ENCODE peak calls at places on chromosomes 13 and 19, in nine cellular contexts. One of them, this sample, is unnamed.

GRCh38 chr19:49058592-49058991 is 1.0 kb upstream of the CGB7 start:
- DNase-seq in posterior cingulate gyrus: no peak
- DNase-seq in kidney tubule cell: peak; percentile 21
- DNase-seq in hepatic stellate cell: no peak
- DNase-seq in HS-27A: no peak
- DNase-seq in stimulated activated CD4-positive, alpha-beta T cell treated with anti-CD3 and anti-CD28 coated beads, Interleukin-12 subunit alpha, Interleukin-12 subunit beta, amount 100 ng/mL, for 48 hours: peak; percentile 31
- DNase-seq in HEK293T: peak; percentile 35
- DNase-seq in T-helper 9 cell: no peak
- DNase-seq in astrocyte of the hippocampus: peak; percentile 69
- DNase-seq in this sample: no peak

GRCh38 chr19:40512473-40513344 is 45.9 kb downstream of the SPTBN4 start:
- DNase-seq in posterior cingulate gyrus: no peak
- DNase-seq in kidney tubule cell: no peak
- DNase-seq in hepatic stellate cell: no peak
- DNase-seq in HS-27A: no peak
- DNase-seq in stimulated activated CD4-positive, alpha-beta T cell treated with anti-CD3 and anti-CD28 coated beads, Interleukin-12 subunit alpha, Interleukin-12 subunit beta, amount 100 ng/mL, for 48 hours: no peak
- DNase-seq in HEK293T: no peak
- DNase-seq in T-helper 9 cell: no peak
- DNase-seq in astrocyte of the hippocampus: peak; percentile 64
- DNase-seq in this sample: no peak

GRCh38 chr19:48332662-48333466 is 7.5 kb downstream of the EMP3 start:
- DNase-seq in posterior cingulate gyrus: peak; percentile 93
- DNase-seq in kidney tubule cell: peak; percentile 99
- DNase-seq in hepatic stellate cell: peak; percentile 96
- DNase-seq in HS-27A: peak; percentile 96
- DNase-seq in stimulated activated CD4-positive, alpha-beta T cell treated with anti-CD3 and anti-CD28 coated beads, Interleukin-12 subunit alpha, Interleukin-12 subunit beta, amount 100 ng/mL, for 48 hours: peak; percentile 81
- DNase-seq in HEK293T: peak; percentile 82
- DNase-seq in T-helper 9 cell: peak; percentile 89
- DNase-seq in astrocyte of the hippocampus: peak; percentile 96
- DNase-seq in this sample: peak; percentile 94

GRCh38 chr19:3121821-3122511 is 13.9 kb upstream of the GNA15 start:
- DNase-seq in posterior cingulate gyrus: no peak
- DNase-seq in kidney tubule cell: no peak
- DNase-seq in hepatic stellate cell: no peak
- DNase-seq in HS-27A: no peak
- DNase-seq in stimulated activated CD4-positive, alpha-beta T cell treated with anti-CD3 and anti-CD28 coated beads, Interleukin-12 subunit alpha, Interleukin-12 subunit beta, amount 100 ng/mL, for 48 hours: no peak
- DNase-seq in HEK293T: no peak
- DNase-seq in T-helper 9 cell: no peak
- DNase-seq in astrocyte of the hippocampus: no peak
- DNase-seq in this sample: no peak

GRCh38 chr19:53844849-53845246 is 20.7 kb upstream of the NLRP12 start:
- DNase-seq in posterior cingulate gyrus: no peak
- DNase-seq in kidney tubule cell: no peak
- DNase-seq in hepatic stellate cell: no peak
- DNase-seq in HS-27A: no peak
- DNase-seq in stimulated activated CD4-positive, alpha-beta T cell treated with anti-CD3 and anti-CD28 coated beads, Interleukin-12 subunit alpha, Interleukin-12 subunit beta, amount 100 ng/mL, for 48 hours: no peak
- DNase-seq in HEK293T: no peak
- DNase-seq in T-helper 9 cell: no peak
- DNase-seq in astrocyte of the hippocampus: no peak
- DNase-seq in this sample: no peak

GRCh38 chr13:99805361-99805760 is 166.2 kb downstream of the ZIC5 start:
- DNase-seq in posterior cingulate gyrus: no peak
- DNase-seq in kidney tubule cell: no peak
- DNase-seq in hepatic stellate cell: no peak
- DNase-seq in HS-27A: no peak
- DNase-seq in stimulated activated CD4-positive, alpha-beta T cell treated with anti-CD3 and anti-CD28 coated beads, Interleukin-12 subunit alpha, Interleukin-12 subunit beta, amount 100 ng/mL, for 48 hours: no peak
- DNase-seq in HEK293T: peak; percentile 28
- DNase-seq in T-helper 9 cell: no peak
- DNase-seq in astrocyte of the hippocampus: no peak
- DNase-seq in this sample: no peak

GRCh38 chr19:3604227-3604986 is 2.3 kb downstream of the TBXA2R start:
- DNase-seq in posterior cingulate gyrus: no peak
- DNase-seq in kidney tubule cell: no peak
- DNase-seq in hepatic stellate cell: no peak
- DNase-seq in HS-27A: no peak
- DNase-seq in stimulated activated CD4-positive, alpha-beta T cell treated with anti-CD3 and anti-CD28 coated beads, Interleukin-12 subunit alpha, Interleukin-12 subunit beta, amount 100 ng/mL, for 48 hours: no peak
- DNase-seq in HEK293T: no peak
- DNase-seq in T-helper 9 cell: no peak
- DNase-seq in astrocyte of the hippocampus: no peak
- DNase-seq in this sample: no peak

GRCh38 chr13:43684947-43685725 is 101.6 kb downstream of the ENOX1 start:
- DNase-seq in posterior cingulate gyrus: no peak
- DNase-seq in kidney tubule cell: peak; percentile 64
- DNase-seq in hepatic stellate cell: no peak
- DNase-seq in HS-27A: no peak
- DNase-seq in stimulated activated CD4-positive, alpha-beta T cell treated with anti-CD3 and anti-CD28 coated beads, Interleukin-12 subunit alpha, Interleukin-12 subunit beta, amount 100 ng/mL, for 48 hours: no peak
- DNase-seq in HEK293T: no peak
- DNase-seq in T-helper 9 cell: no peak
- DNase-seq in astrocyte of the hippocampus: no peak
- DNase-seq in this sample: no peak

GRCh38 chr19:48372904-48373303 is 8.7 kb downstream of the SYNGR4 start:
- DNase-seq in posterior cingulate gyrus: no peak
- DNase-seq in kidney tubule cell: peak; percentile 59
- DNase-seq in hepatic stellate cell: no peak
- DNase-seq in HS-27A: no peak
- DNase-seq in stimulated activated CD4-positive, alpha-beta T cell treated with anti-CD3 and anti-CD28 coated beads, Interleukin-12 subunit alpha, Interleukin-12 subunit beta, amount 100 ng/mL, for 48 hours: no peak
- DNase-seq in HEK293T: no peak
- DNase-seq in T-helper 9 cell: no peak
- DNase-seq in astrocyte of the hippocampus: peak; percentile 59
- DNase-seq in this sample: no peak

GRCh38 chr13:49351871-49352270 is 92.0 kb downstream of the CAB39L start:
- DNase-seq in posterior cingulate gyrus: no peak
- DNase-seq in kidney tubule cell: peak; percentile 60
- DNase-seq in hepatic stellate cell: peak; percentile 24
- DNase-seq in HS-27A: no peak
- DNase-seq in stimulated activated CD4-positive, alpha-beta T cell treated with anti-CD3 and anti-CD28 coated beads, Interleukin-12 subunit alpha, Interleukin-12 subunit beta, amount 100 ng/mL, for 48 hours: no peak
- DNase-seq in HEK293T: no peak
- DNase-seq in T-helper 9 cell: no peak
- DNase-seq in astrocyte of the hippocampus: no peak
- DNase-seq in this sample: no peak

GRCh38 chr13:111508164-111508870 is 187.9 kb downstream of the TEX29 start:
- DNase-seq in posterior cingulate gyrus: no peak
- DNase-seq in kidney tubule cell: no peak
- DNase-seq in hepatic stellate cell: no peak
- DNase-seq in HS-27A: no peak
- DNase-seq in stimulated activated CD4-positive, alpha-beta T cell treated with anti-CD3 and anti-CD28 coated beads, Interleukin-12 subunit alpha, Interleukin-12 subunit beta, amount 100 ng/mL, for 48 hours: no peak
- DNase-seq in HEK293T: no peak
- DNase-seq in T-helper 9 cell: no peak
- DNase-seq in astrocyte of the hippocampus: no peak
- DNase-seq in this sample: peak; percentile 2

GRCh38 chr13:38733146-38733545 is 46.3 kb downstream of the FREM2 start:
- DNase-seq in posterior cingulate gyrus: no peak
- DNase-seq in kidney tubule cell: no peak
- DNase-seq in hepatic stellate cell: no peak
- DNase-seq in HS-27A: no peak
- DNase-seq in stimulated activated CD4-positive, alpha-beta T cell treated with anti-CD3 and anti-CD28 coated beads, Interleukin-12 subunit alpha, Interleukin-12 subunit beta, amount 100 ng/mL, for 48 hours: no peak
- DNase-seq in HEK293T: no peak
- DNase-seq in T-helper 9 cell: no peak
- DNase-seq in astrocyte of the hippocampus: no peak
- DNase-seq in this sample: no peak

GRCh38 chr19:15587663-15588062 is 27.4 kb upstream of the CYP4F8 start:
- DNase-seq in posterior cingulate gyrus: no peak
- DNase-seq in kidney tubule cell: no peak
- DNase-seq in hepatic stellate cell: no peak
- DNase-seq in HS-27A: no peak
- DNase-seq in stimulated activated CD4-positive, alpha-beta T cell treated with anti-CD3 and anti-CD28 coated beads, Interleukin-12 subunit alpha, Interleukin-12 subunit beta, amount 100 ng/mL, for 48 hours: no peak
- DNase-seq in HEK293T: no peak
- DNase-seq in T-helper 9 cell: no peak
- DNase-seq in astrocyte of the hippocampus: no peak
- DNase-seq in this sample: no peak

GRCh38 chr13:30196025-30196424 is 111.3 kb downstream of the KATNAL1 start:
- DNase-seq in posterior cingulate gyrus: no peak
- DNase-seq in kidney tubule cell: peak; percentile 20
- DNase-seq in hepatic stellate cell: no peak
- DNase-seq in HS-27A: no peak
- DNase-seq in stimulated activated CD4-positive, alpha-beta T cell treated with anti-CD3 and anti-CD28 coated beads, Interleukin-12 subunit alpha, Interleukin-12 subunit beta, amount 100 ng/mL, for 48 hours: no peak
- DNase-seq in HEK293T: peak; percentile 21
- DNase-seq in T-helper 9 cell: no peak
- DNase-seq in astrocyte of the hippocampus: peak; percentile 54
- DNase-seq in this sample: no peak

GRCh38 chr19:13072206-13072898 is 30.3 kb downstream of the LYL1 start:
- DNase-seq in posterior cingulate gyrus: peak; percentile 97
- DNase-seq in kidney tubule cell: no peak
- DNase-seq in hepatic stellate cell: no peak
- DNase-seq in HS-27A: no peak
- DNase-seq in stimulated activated CD4-positive, alpha-beta T cell treated with anti-CD3 and anti-CD28 coated beads, Interleukin-12 subunit alpha, Interleukin-12 subunit beta, amount 100 ng/mL, for 48 hours: no peak
- DNase-seq in HEK293T: no peak
- DNase-seq in T-helper 9 cell: no peak
- DNase-seq in astrocyte of the hippocampus: no peak
- DNase-seq in this sample: no peak

GRCh38 chr19:6226444-6227155 is 53.2 kb downstream of the MLLT1 start:
- DNase-seq in posterior cingulate gyrus: peak; percentile 35
- DNase-seq in kidney tubule cell: no peak
- DNase-seq in hepatic stellate cell: no peak
- DNase-seq in HS-27A: no peak
- DNase-seq in stimulated activated CD4-positive, alpha-beta T cell treated with anti-CD3 and anti-CD28 coated beads, Interleukin-12 subunit alpha, Interleukin-12 subunit beta, amount 100 ng/mL, for 48 hours: no peak
- DNase-seq in HEK293T: no peak
- DNase-seq in T-helper 9 cell: no peak
- DNase-seq in astrocyte of the hippocampus: no peak
- DNase-seq in this sample: no peak

GRCh38 chr13:110409581-110409992 is 102.5 kb downstream of the COL4A2 start:
- DNase-seq in posterior cingulate gyrus: no peak
- DNase-seq in kidney tubule cell: peak; percentile 71
- DNase-seq in hepatic stellate cell: peak; percentile 80
- DNase-seq in HS-27A: no peak
- DNase-seq in stimulated activated CD4-positive, alpha-beta T cell treated with anti-CD3 and anti-CD28 coated beads, Interleukin-12 subunit alpha, Interleukin-12 subunit beta, amount 100 ng/mL, for 48 hours: no peak
- DNase-seq in HEK293T: no peak
- DNase-seq in T-helper 9 cell: no peak
- DNase-seq in astrocyte of the hippocampus: peak; percentile 94
- DNase-seq in this sample: no peak

GRCh38 chr13:63190219-63190618 is 1774.6 kb upstream of the PCDH20 start:
- DNase-seq in posterior cingulate gyrus: no peak
- DNase-seq in kidney tubule cell: peak; percentile 37
- DNase-seq in hepatic stellate cell: no peak
- DNase-seq in HS-27A: no peak
- DNase-seq in stimulated activated CD4-positive, alpha-beta T cell treated with anti-CD3 and anti-CD28 coated beads, Interleukin-12 subunit alpha, Interleukin-12 subunit beta, amount 100 ng/mL, for 48 hours: no peak
- DNase-seq in HEK293T: no peak
- DNase-seq in T-helper 9 cell: no peak
- DNase-seq in astrocyte of the hippocampus: peak; percentile 26
- DNase-seq in this sample: no peak

GRCh38 chr13:44726777-44727176 is 150.6 kb upstream of the TSC22D1 start:
- DNase-seq in posterior cingulate gyrus: no peak
- DNase-seq in kidney tubule cell: no peak
- DNase-seq in hepatic stellate cell: no peak
- DNase-seq in HS-27A: no peak
- DNase-seq in stimulated activated CD4-positive, alpha-beta T cell treated with anti-CD3 and anti-CD28 coated beads, Interleukin-12 subunit alpha, Interleukin-12 subunit beta, amount 100 ng/mL, for 48 hours: no peak
- DNase-seq in HEK293T: no peak
- DNase-seq in T-helper 9 cell: no peak
- DNase-seq in astrocyte of the hippocampus: no peak
- DNase-seq in this sample: no peak

GRCh38 chr13:52954838-52955237 is 73.8 kb upstream of the OLFM4 start:
- DNase-seq in posterior cingulate gyrus: no peak
- DNase-seq in kidney tubule cell: no peak
- DNase-seq in hepatic stellate cell: no peak
- DNase-seq in HS-27A: no peak
- DNase-seq in stimulated activated CD4-positive, alpha-beta T cell treated with anti-CD3 and anti-CD28 coated beads, Interleukin-12 subunit alpha, Interleukin-12 subunit beta, amount 100 ng/mL, for 48 hours: no peak
- DNase-seq in HEK293T: no peak
- DNase-seq in T-helper 9 cell: no peak
- DNase-seq in astrocyte of the hippocampus: no peak
- DNase-seq in this sample: no peak

GRCh38 chr13:105442040-105442439 is 1093.4 kb downstream of the EFNB2 start:
- DNase-seq in posterior cingulate gyrus: no peak
- DNase-seq in kidney tubule cell: no peak
- DNase-seq in hepatic stellate cell: no peak
- DNase-seq in HS-27A: no peak
- DNase-seq in stimulated activated CD4-positive, alpha-beta T cell treated with anti-CD3 and anti-CD28 coated beads, Interleukin-12 subunit alpha, Interleukin-12 subunit beta, amount 100 ng/mL, for 48 hours: no peak
- DNase-seq in HEK293T: no peak
- DNase-seq in T-helper 9 cell: no peak
- DNase-seq in astrocyte of the hippocampus: no peak
- DNase-seq in this sample: no peak

GRCh38 chr19:48796468-48797083 is 14.3 kb downstream of the BCAT2 start:
- DNase-seq in posterior cingulate gyrus: no peak
- DNase-seq in kidney tubule cell: no peak
- DNase-seq in hepatic stellate cell: no peak
- DNase-seq in HS-27A: no peak
- DNase-seq in stimulated activated CD4-positive, alpha-beta T cell treated with anti-CD3 and anti-CD28 coated beads, Interleukin-12 subunit alpha, Interleukin-12 subunit beta, amount 100 ng/mL, for 48 hours: no peak
- DNase-seq in HEK293T: no peak
- DNase-seq in T-helper 9 cell: no peak
- DNase-seq in astrocyte of the hippocampus: no peak
- DNase-seq in this sample: no peak

GRCh38 chr19:4914736-4915501 is 5.6 kb downstream of the UHRF1 start:
- DNase-seq in posterior cingulate gyrus: no peak
- DNase-seq in kidney tubule cell: peak; percentile 79
- DNase-seq in hepatic stellate cell: peak; percentile 82
- DNase-seq in HS-27A: peak; percentile 77
- DNase-seq in stimulated activated CD4-positive, alpha-beta T cell treated with anti-CD3 and anti-CD28 coated beads, Interleukin-12 subunit alpha, Interleukin-12 subunit beta, amount 100 ng/mL, for 48 hours: peak; percentile 64
- DNase-seq in HEK293T: no peak
- DNase-seq in T-helper 9 cell: peak; percentile 61
- DNase-seq in astrocyte of the hippocampus: peak; percentile 84
- DNase-seq in this sample: peak; percentile 91

GRCh38 chr19:10625003-10625761 is at the start of gene SLC44A2:
- DNase-seq in posterior cingulate gyrus: peak; percentile 93
- DNase-seq in kidney tubule cell: peak; percentile 83
- DNase-seq in hepatic stellate cell: peak; percentile 91
- DNase-seq in HS-27A: no peak
- DNase-seq in stimulated activated CD4-positive, alpha-beta T cell treated with anti-CD3 and anti-CD28 coated beads, Interleukin-12 subunit alpha, Interleukin-12 subunit beta, amount 100 ng/mL, for 48 hours: no peak
- DNase-seq in HEK293T: no peak
- DNase-seq in T-helper 9 cell: no peak
- DNase-seq in astrocyte of the hippocampus: peak; percentile 91
- DNase-seq in this sample: no peak

GRCh38 chr19:719081-719512 is 10.4 kb downstream of the PALM start:
- DNase-seq in posterior cingulate gyrus: peak; percentile 91
- DNase-seq in kidney tubule cell: no peak
- DNase-seq in hepatic stellate cell: no peak
- DNase-seq in HS-27A: no peak
- DNase-seq in stimulated activated CD4-positive, alpha-beta T cell treated with anti-CD3 and anti-CD28 coated beads, Interleukin-12 subunit alpha, Interleukin-12 subunit beta, amount 100 ng/mL, for 48 hours: no peak
- DNase-seq in HEK293T: no peak
- DNase-seq in T-helper 9 cell: no peak
- DNase-seq in astrocyte of the hippocampus: peak; percentile 67
- DNase-seq in this sample: no peak

GRCh38 chr19:38737921-38738731 is 6.1 kb downstream of the CAPN12 start:
- DNase-seq in posterior cingulate gyrus: peak; percentile 71
- DNase-seq in kidney tubule cell: no peak
- DNase-seq in hepatic stellate cell: no peak
- DNase-seq in HS-27A: no peak
- DNase-seq in stimulated activated CD4-positive, alpha-beta T cell treated with anti-CD3 and anti-CD28 coated beads, Interleukin-12 subunit alpha, Interleukin-12 subunit beta, amount 100 ng/mL, for 48 hours: no peak
- DNase-seq in HEK293T: no peak
- DNase-seq in T-helper 9 cell: no peak
- DNase-seq in astrocyte of the hippocampus: peak; percentile 5
- DNase-seq in this sample: no peak